ENCODE peak calls at places on chromosomes 11 and 22, in six cellular contexts. K is A549, A is aorta, M is IMR-90, Y is PC-3, Z is sigmoid colon. W is an unnamed sample.

GRCh38 chr11:10388096-10388495 is 67.0 kb upstream of the AMPD3 start:
- DNase-seq in Y (peak; percentile 46), Z (no peak), A (no peak), M (no peak), K (no peak), W (no peak)

GRCh38 chr11:13315517-13316432 is 38.2 kb downstream of the BMAL1 start:
- DNase-seq in Z (no peak), K (no peak), M (no peak), Y (no peak), A (no peak), W (no peak)

GRCh38 chr11:95245038-95245437 is 14.0 kb upstream of the SESN3 start:
- DNase-seq in Y (peak; percentile 11), Z (no peak), M (peak; percentile 6), A (no peak), K (no peak), W (no peak)

GRCh38 chr22:30572210-30572609 is 2.3 kb downstream of the GAL3ST1 start:
- DNase-seq in A (no peak), Z (no peak), M (no peak), K (no peak), Y (no peak), W (no peak)

GRCh38 chr11:19995131-19995530 is 165.1 kb downstream of the DBX1 start:
- DNase-seq in Z (no peak), K (peak; percentile 56), Y (peak; percentile 88), A (no peak), M (peak; percentile 97), W (no peak)

GRCh38 chr22:45977003-45977395 is at the start of gene WNT7B:
- DNase-seq in M (no peak), Y (peak; percentile 83), A (no peak), K (peak; percentile 35), Z (no peak), W (peak; percentile 88)

GRCh38 chr22:29912605-29913398 is 29.8 kb downstream of the MTMR3 start:
- DNase-seq in Y (peak; percentile 81), A (no peak), Z (no peak), M (peak; percentile 93), K (no peak), W (no peak)

GRCh38 chr11:86983071-86983488 is 27.9 kb upstream of the FZD4 start:
- DNase-seq in A (no peak), K (no peak), Z (no peak), Y (peak; percentile 48), M (no peak), W (peak; percentile 66)

GRCh38 chr22:18033204-18033998 is 9.0 kb upstream of the MICAL3 start:
- DNase-seq in Z (no peak), K (no peak), Y (peak; percentile 17), M (peak; percentile 41), A (no peak), W (no peak)

GRCh38 chr22:25775501-25775900 is 33.5 kb downstream of the MYO18B start:
- DNase-seq in Z (no peak), M (peak; percentile 21), Y (no peak), K (no peak), A (no peak), W (no peak)

DNA sequence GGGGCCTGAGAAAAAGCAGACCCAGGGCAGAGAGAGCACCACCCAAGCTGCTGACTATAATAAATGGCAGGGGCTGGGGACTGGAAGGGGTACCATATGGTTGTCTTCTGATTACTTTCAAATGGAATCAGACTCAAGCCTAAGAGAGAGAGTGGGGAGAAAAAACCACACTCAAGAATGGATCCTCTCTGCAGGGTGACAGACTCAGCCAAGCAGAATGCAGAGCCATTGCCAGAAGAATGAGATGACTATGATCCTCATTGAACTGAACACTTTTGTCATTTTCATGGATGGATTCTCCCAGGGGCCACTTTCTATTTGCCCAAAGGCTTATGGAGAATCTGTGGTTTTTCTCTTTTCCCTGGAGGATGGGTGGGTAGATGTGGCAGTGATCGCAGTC is 8.7 kb downstream of the UBASH3B start:
- DNase-seq in M (peak; percentile 57), Z (no peak), Y (no peak), K (no peak), A (peak; percentile 9), W (no peak)
- H3K4me1 ChIP-seq in M (peaks cover 32% of the 10 kb centered on the region), Z (peaks cover 11% of the 10 kb centered on the region), Y (peaks cover 61% of the 10 kb centered on the region), K (peaks cover 81% of the 10 kb centered on the region), A (no peaks in the 10 kb centered on the region), W (peaks cover 8% of the 10 kb centered on the region)

GRCh38 chr11:132838621-132839020 is 693.7 kb downstream of the OPCML start:
- DNase-seq in M (peak; percentile 45), Y (no peak), K (no peak), Z (no peak), A (no peak), W (no peak)
- H3K27ac ChIP-seq in M (no peak overlapping the region), Y (no peak overlapping the region), K (no peak overlapping the region), Z (no peak overlapping the region), A (no peak overlapping the region), W (no peak overlapping the region)

GRCh38 chr11:60563553-60564235 is 48.5 kb downstream of the MS4A13 start:
- DNase-seq in A (no peak), K (no peak), Z (no peak), Y (no peak), M (no peak), W (no peak)

GRCh38 chr11:60570970-60571369 is 55.8 kb downstream of the MS4A13 start:
- DNase-seq in M (no peak), A (no peak), Z (no peak), K (no peak), Y (no peak), W (no peak)

GRCh38 chr11:60561254-60561653 is 46.1 kb downstream of the MS4A13 start:
- DNase-seq in M (no peak), A (no peak), Z (no peak), K (no peak), Y (no peak), W (no peak)

DNA sequence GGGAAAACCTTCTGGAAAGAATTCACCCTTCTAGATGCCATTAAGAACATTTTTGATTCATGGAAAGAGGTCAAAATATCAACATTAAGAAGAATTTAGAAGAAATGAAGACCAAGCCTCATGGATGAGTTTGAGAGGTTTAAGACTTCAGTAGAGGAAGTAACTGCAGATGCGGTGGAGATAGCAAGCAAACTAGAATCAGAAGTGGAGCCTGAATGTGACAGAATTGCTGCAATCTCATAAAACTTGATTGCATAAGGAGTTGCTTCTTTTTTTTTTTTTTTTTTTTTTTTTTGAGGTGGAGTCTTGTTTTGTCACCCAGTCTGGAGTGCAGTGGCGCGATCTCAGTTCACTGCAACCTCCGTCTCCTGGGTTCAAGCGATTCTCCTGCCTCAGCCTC is 51.6 kb downstream of the MS4A13 start:
- DNase-seq in K (no peak), Z (no peak), A (no peak), Y (no peak), M (no peak), W (no peak)
- H3K9me3 ChIP-seq in K (no peaks in the 10 kb centered on the region), Z (no peaks in the 10 kb centered on the region), A (no peaks in the 10 kb centered on the region), Y (no peaks in the 10 kb centered on the region), M (peaks cover 7% of the 10 kb centered on the region), W (no peaks in the 10 kb centered on the region)

GRCh38 chr11:453564-453963 is 3.5 kb downstream of the PTDSS2 start:
- DNase-seq in Z (no peak), Y (no peak), A (no peak), M (no peak), K (no peak), W (no peak)

GRCh38 chr11:455566-456147 is 5.6 kb downstream of the PTDSS2 start:
- DNase-seq in A (no peak), Y (no peak), K (no peak), Z (no peak), M (no peak), W (no peak)

GRCh38 chr11:452916-453527 is 2.9 kb downstream of the PTDSS2 start:
- DNase-seq in M (no peak), K (no peak), Z (no peak), Y (no peak), A (no peak), W (no peak)

GRCh38 chr11:454801-455565 is 4.9 kb downstream of the PTDSS2 start:
- DNase-seq in Z (no peak), Y (no peak), K (no peak), M (no peak), A (no peak), W (no peak)

DNA sequence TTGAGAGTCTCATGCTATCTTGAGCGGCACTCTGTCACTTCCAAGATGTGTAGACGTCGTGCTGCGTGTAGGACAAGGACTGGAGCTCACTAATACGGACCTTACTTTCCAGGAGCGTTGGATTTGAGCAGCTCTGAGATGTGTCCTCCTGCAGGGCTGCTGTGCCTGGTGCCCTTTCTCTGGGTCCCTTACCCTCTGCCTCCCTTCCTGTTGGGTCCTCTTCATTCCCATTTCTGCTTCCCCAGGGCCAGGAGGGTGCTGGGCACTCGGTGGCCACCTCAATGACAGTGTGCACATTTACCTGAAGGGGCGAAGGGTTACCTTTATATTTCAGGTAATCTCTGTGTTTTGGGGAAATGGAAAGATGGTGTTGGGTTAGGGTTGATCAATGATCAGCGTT is 4.0 kb downstream of the PTDSS2 start:
- DNase-seq in Y (no peak), Z (no peak), K (no peak), A (no peak), M (no peak), W (no peak)
- H3K4me1 ChIP-seq in Y (peaks cover 13% of the 10 kb centered on the region), Z (peaks cover 26% of the 10 kb centered on the region), K (peaks cover 13% of the 10 kb centered on the region), A (no peaks in the 10 kb centered on the region), M (peaks cover 6% of the 10 kb centered on the region), W (peaks cover 19% of the 10 kb centered on the region)

GRCh38 chr22:23245799-23246136 is 65.5 kb downstream of the BCR start:
- DNase-seq in M (peak; percentile 21), K (no peak), Z (no peak), A (no peak), Y (no peak), W (no peak)
- H3K27ac ChIP-seq in M (no peak overlapping the region), K (no peak overlapping the region), Z (no peak overlapping the region), A (no peak overlapping the region), Y (no peak overlapping the region), W (no peak overlapping the region)

DNA sequence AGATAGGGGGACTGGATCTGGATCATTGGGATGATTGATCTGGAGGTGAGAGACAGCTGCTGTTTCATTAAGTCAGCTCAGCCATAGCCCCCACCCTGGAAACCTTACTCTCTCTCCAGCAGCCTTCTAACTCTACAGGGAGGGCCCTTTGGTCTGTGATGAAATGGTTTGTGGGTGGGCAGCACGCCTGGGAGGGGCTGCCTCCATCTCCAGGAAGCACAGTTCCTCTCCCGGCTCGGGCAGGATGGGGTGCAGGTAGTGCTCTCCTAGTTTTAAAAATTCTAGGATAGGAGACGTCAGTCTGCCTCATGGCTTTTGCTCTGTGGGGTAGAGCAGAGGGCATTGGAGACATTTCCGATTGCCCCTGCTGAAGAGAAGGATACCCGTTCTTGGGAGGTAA is 89.7 kb downstream of the CEP164 start:
- DNase-seq in Y (no peak), A (peak; percentile 30), K (no peak), M (no peak), Z (peak; percentile 33), W (peak; percentile 21)
- H3K9me3 ChIP-seq in Y (no peaks in the 10 kb centered on the region), A (no peaks in the 10 kb centered on the region), K (no peaks in the 10 kb centered on the region), M (no peaks in the 10 kb centered on the region), Z (no peaks in the 10 kb centered on the region), W (no peaks in the 10 kb centered on the region)

DNA sequence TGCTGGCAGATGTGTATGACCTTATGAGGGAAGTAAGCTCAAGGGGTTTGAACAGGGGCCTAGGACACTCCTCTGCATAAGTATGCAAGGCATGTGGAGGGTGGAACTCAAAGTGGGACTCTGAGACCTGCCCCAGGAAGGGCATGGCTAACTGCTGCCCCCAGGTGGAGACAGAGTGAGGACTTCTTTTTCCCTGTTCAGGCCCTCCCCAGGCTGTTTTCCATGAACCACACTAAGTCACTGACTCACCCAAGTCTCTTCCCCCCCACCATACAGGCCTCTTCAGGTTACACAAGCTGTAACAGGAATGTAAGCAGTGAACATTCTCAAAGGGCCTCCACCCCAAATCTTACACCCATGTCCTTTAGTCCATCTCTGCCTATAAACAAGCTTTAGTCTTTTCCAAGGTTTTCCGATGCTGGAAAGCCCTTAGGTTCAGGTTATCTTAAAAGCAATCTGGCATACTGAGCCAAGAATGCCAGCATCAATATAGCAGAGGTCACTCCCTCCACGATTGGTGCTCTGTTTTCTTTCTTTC is 13.1 kb downstream of the EEF1G start:
- DNase-seq in K (peak; percentile 90), A (peak; percentile 95), Z (peak; percentile 97), M (peak; percentile 98), Y (peak; percentile 99), W (peak; percentile 88)
- H3K4me1 ChIP-seq in K (peaks cover 91% of the 10 kb centered on the region), A (peaks cover 3% of the 10 kb centered on the region), Z (peaks cover 45% of the 10 kb centered on the region), M (peaks cover 16% of the 10 kb centered on the region), Y (peaks cover 71% of the 10 kb centered on the region), W (peaks cover 48% of the 10 kb centered on the region)

GRCh38 chr11:65485820-65486219 is 13.0 kb upstream of the MALAT1 start:
- DNase-seq in Z (peak; percentile 77), K (no peak), M (no peak), A (no peak), Y (no peak), W (no peak)
- H3K27ac ChIP-seq in Z (peak overlapping the region; percentile 100), K (peak overlapping the region; percentile 93), M (peak overlapping the region; percentile 75), A (peak overlapping the region; percentile 52), Y (no peak overlapping the region), W (peak overlapping the region; percentile 100)

W was measured in upper lobe of right lung.